ENCODE peak calls at places on chromosomes 12 and 14, in eight cellular contexts. One of them, this sample, is unnamed. For H3K27me3 and H3K36me3, the result is how much of the 10 kb centered on the place peaks cover.

GRCh38 chr14:33938131-33938949 is 12.5 kb downstream of the EGLN3 start:
- DNase-seq in heart left ventricle: peak
- DNase-seq in pancreas: peak
- DNase-seq in endodermal cell: peak
- DNase-seq in colonic mucosa: peak
- DNase-seq in gastrocnemius medialis: peak
- DNase-seq in Panc1: no peak
- DNase-seq in PC-9: peak
- DNase-seq in this sample: peak

GRCh38 chr12:124456652-124457152 is 110.7 kb downstream of the NCOR2 start:
- DNase-seq in heart left ventricle: no peak
- DNase-seq in pancreas: no peak
- DNase-seq in endodermal cell: no peak
- DNase-seq in colonic mucosa: peak
- DNase-seq in gastrocnemius medialis: no peak
- DNase-seq in Panc1: no peak
- DNase-seq in PC-9: no peak
- DNase-seq in this sample: no peak

GRCh38 chr12:96472384-96472783 is 17.0 kb upstream of the CFAP54 start:
- DNase-seq in heart left ventricle: no peak
- DNase-seq in pancreas: no peak
- DNase-seq in endodermal cell: no peak
- DNase-seq in colonic mucosa: no peak
- DNase-seq in gastrocnemius medialis: no peak
- DNase-seq in Panc1: no peak
- DNase-seq in PC-9: no peak
- DNase-seq in this sample: no peak

GRCh38 chr14:27199272-27199671 is 601.4 kb upstream of the NOVA1 start:
- DNase-seq in heart left ventricle: no peak
- DNase-seq in pancreas: no peak
- DNase-seq in endodermal cell: no peak
- DNase-seq in colonic mucosa: no peak
- DNase-seq in gastrocnemius medialis: no peak
- DNase-seq in Panc1: no peak
- DNase-seq in PC-9: no peak
- DNase-seq in this sample: no peak

GRCh38 chr12:84599539-84599938 is 313.1 kb downstream of the SLC6A15 start:
- DNase-seq in heart left ventricle: no peak
- DNase-seq in pancreas: no peak
- DNase-seq in endodermal cell: no peak
- DNase-seq in colonic mucosa: no peak
- DNase-seq in gastrocnemius medialis: no peak
- DNase-seq in Panc1: peak
- DNase-seq in PC-9: peak
- DNase-seq in this sample: no peak

GRCh38 chr12:95240556-95240955 is 22.9 kb downstream of the VEZT start:
- DNase-seq in heart left ventricle: no peak
- DNase-seq in pancreas: no peak
- DNase-seq in endodermal cell: no peak
- DNase-seq in colonic mucosa: no peak
- DNase-seq in gastrocnemius medialis: no peak
- DNase-seq in Panc1: no peak
- DNase-seq in PC-9: no peak
- DNase-seq in this sample: no peak

GRCh38 chr12:131104464-131105350 is 151.0 kb downstream of the ADGRD1 start:
- DNase-seq in heart left ventricle: peak
- DNase-seq in pancreas: peak
- DNase-seq in endodermal cell: peak
- DNase-seq in colonic mucosa: peak
- DNase-seq in gastrocnemius medialis: peak
- DNase-seq in Panc1: peak
- DNase-seq in PC-9: no peak
- DNase-seq in this sample: peak

GRCh38 chr14:67391266-67391665 is 20.7 kb downstream of the PLEK2 start:
- DNase-seq in heart left ventricle: no peak
- DNase-seq in pancreas: no peak
- DNase-seq in endodermal cell: no peak
- DNase-seq in colonic mucosa: no peak
- DNase-seq in gastrocnemius medialis: no peak
- DNase-seq in Panc1: no peak
- DNase-seq in PC-9: no peak
- DNase-seq in this sample: no peak

GRCh38 chr12:107776171-107776570 is 1.7 kb downstream of the ASCL4 start:
- DNase-seq in heart left ventricle: no peak
- DNase-seq in pancreas: no peak
- DNase-seq in endodermal cell: no peak
- DNase-seq in colonic mucosa: no peak
- DNase-seq in gastrocnemius medialis: no peak
- DNase-seq in Panc1: no peak
- DNase-seq in PC-9: no peak
- DNase-seq in this sample: no peak

GRCh38 chr12:107779077-107779840 is 4.8 kb downstream of the ASCL4 start:
- DNase-seq in heart left ventricle: no peak
- DNase-seq in pancreas: no peak
- DNase-seq in endodermal cell: no peak
- DNase-seq in colonic mucosa: no peak
- DNase-seq in gastrocnemius medialis: no peak
- DNase-seq in Panc1: no peak
- DNase-seq in PC-9: no peak
- DNase-seq in this sample: no peak

GRCh38 chr12:107780298-107780697 is 5.8 kb downstream of the ASCL4 start:
- DNase-seq in heart left ventricle: no peak
- DNase-seq in pancreas: no peak
- DNase-seq in endodermal cell: no peak
- DNase-seq in colonic mucosa: no peak
- DNase-seq in gastrocnemius medialis: no peak
- DNase-seq in Panc1: no peak
- DNase-seq in PC-9: no peak
- DNase-seq in this sample: no peak

GRCh38 chr12:107775093-107775721 is 703 bp downstream of the ASCL4 start:
- DNase-seq in heart left ventricle: no peak
- DNase-seq in pancreas: peak
- DNase-seq in endodermal cell: peak
- DNase-seq in colonic mucosa: no peak
- DNase-seq in gastrocnemius medialis: no peak
- DNase-seq in Panc1: no peak
- DNase-seq in PC-9: no peak
- DNase-seq in this sample: peak

DNA sequence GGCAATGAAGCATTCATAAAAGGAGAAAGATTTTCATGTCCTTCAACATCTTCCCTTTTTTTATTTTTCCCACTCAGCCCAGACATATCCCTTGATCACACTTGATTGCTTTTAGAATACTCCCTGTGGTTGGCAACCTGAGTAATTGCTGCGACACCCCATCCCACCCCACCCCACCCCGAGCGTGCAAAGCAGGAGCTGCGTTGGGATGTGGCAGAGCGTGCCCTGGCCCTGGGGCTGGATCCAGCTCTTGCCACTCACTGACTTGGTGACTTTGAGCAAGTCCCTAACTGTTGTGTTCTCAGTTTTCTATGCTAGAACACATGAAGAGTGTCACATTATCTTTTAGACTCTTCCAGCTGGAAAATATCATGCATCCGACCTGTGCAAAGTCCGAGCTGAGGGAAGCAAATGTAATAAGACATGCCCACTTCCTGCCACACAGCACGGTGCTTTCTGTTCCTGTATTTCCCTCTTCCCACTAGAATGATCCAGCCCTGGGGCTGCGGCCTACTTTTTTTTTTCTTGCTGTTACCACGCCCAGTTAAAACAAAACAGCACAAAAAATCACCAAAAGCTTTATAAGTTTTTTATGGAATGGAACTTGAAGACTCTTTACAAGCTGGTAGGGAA is 4.0 kb downstream of the ASCL4 start:
- DNase-seq in heart left ventricle: no peak
- DNase-seq in pancreas: no peak
- DNase-seq in endodermal cell: no peak
- DNase-seq in colonic mucosa: peak
- DNase-seq in gastrocnemius medialis: no peak
- DNase-seq in Panc1: no peak
- DNase-seq in PC-9: no peak
- DNase-seq in this sample: no peak
- H3K27me3 ChIP-seq in heart left ventricle: under half
- H3K27me3 ChIP-seq in pancreas: under half
- H3K27me3 ChIP-seq in endodermal cell: half or more
- H3K27me3 ChIP-seq in colonic mucosa: under half
- H3K27me3 ChIP-seq in gastrocnemius medialis: under half
- H3K27me3 ChIP-seq in Panc1: under half
- H3K27me3 ChIP-seq in PC-9: half or more
- H3K27me3 ChIP-seq in this sample: under half

GRCh38 chr12:69645031-69645430 is 34.3 kb upstream of the LRRC10 start:
- DNase-seq in heart left ventricle: no peak
- DNase-seq in pancreas: no peak
- DNase-seq in endodermal cell: no peak
- DNase-seq in colonic mucosa: no peak
- DNase-seq in gastrocnemius medialis: no peak
- DNase-seq in Panc1: no peak
- DNase-seq in PC-9: no peak
- DNase-seq in this sample: no peak

GRCh38 chr12:69647178-69647577 is 36.5 kb upstream of the LRRC10 start:
- DNase-seq in heart left ventricle: no peak
- DNase-seq in pancreas: no peak
- DNase-seq in endodermal cell: no peak
- DNase-seq in colonic mucosa: no peak
- DNase-seq in gastrocnemius medialis: no peak
- DNase-seq in Panc1: no peak
- DNase-seq in PC-9: no peak
- DNase-seq in this sample: no peak

GRCh38 chr12:69649529-69649928 is 38.8 kb upstream of the LRRC10 start:
- DNase-seq in heart left ventricle: no peak
- DNase-seq in pancreas: no peak
- DNase-seq in endodermal cell: no peak
- DNase-seq in colonic mucosa: no peak
- DNase-seq in gastrocnemius medialis: peak
- DNase-seq in Panc1: no peak
- DNase-seq in PC-9: no peak
- DNase-seq in this sample: no peak

GRCh38 chr12:69651922-69652321 is 41.2 kb upstream of the LRRC10 start:
- DNase-seq in heart left ventricle: no peak
- DNase-seq in pancreas: no peak
- DNase-seq in endodermal cell: no peak
- DNase-seq in colonic mucosa: no peak
- DNase-seq in gastrocnemius medialis: no peak
- DNase-seq in Panc1: no peak
- DNase-seq in PC-9: no peak
- DNase-seq in this sample: no peak

DNA sequence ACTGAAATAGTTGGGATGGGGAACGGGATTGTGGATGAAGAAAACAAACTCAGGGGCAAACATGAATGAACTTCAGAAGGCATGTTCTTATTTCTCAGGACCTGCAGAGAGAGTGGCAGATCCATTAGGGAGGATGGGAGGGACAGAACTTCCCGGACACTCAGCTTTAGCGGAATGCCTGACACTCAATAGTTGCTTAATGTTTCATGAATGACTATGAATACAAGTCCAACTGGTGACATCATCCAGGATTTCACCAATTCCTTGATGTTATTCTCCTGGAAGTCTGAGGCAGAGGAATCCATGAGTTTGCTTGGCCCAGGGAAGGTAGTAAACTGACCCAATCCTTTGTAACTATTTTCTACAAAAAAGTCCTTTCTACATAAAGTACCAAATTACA is 37.8 kb upstream of the LRRC10 start:
- DNase-seq in heart left ventricle: no peak
- DNase-seq in pancreas: no peak
- DNase-seq in endodermal cell: no peak
- DNase-seq in colonic mucosa: no peak
- DNase-seq in gastrocnemius medialis: no peak
- DNase-seq in Panc1: no peak
- DNase-seq in PC-9: no peak
- DNase-seq in this sample: no peak
- H3K36me3 ChIP-seq in heart left ventricle: under half
- H3K36me3 ChIP-seq in pancreas: under half
- H3K36me3 ChIP-seq in endodermal cell: under half
- H3K36me3 ChIP-seq in colonic mucosa: under half
- H3K36me3 ChIP-seq in gastrocnemius medialis: under half
- H3K36me3 ChIP-seq in Panc1: under half
- H3K36me3 ChIP-seq in PC-9: under half
- H3K36me3 ChIP-seq in this sample: under half

GRCh38 chr12:6919588-6919987 is 5.2 kb downstream of the ENO2 start:
- DNase-seq in heart left ventricle: peak
- DNase-seq in pancreas: peak
- DNase-seq in endodermal cell: peak
- DNase-seq in colonic mucosa: no peak
- DNase-seq in gastrocnemius medialis: no peak
- DNase-seq in Panc1: no peak
- DNase-seq in PC-9: no peak
- DNase-seq in this sample: peak

GRCh38 chr12:6916426-6917200 is 2.2 kb downstream of the ENO2 start:
- DNase-seq in heart left ventricle: peak
- DNase-seq in pancreas: peak
- DNase-seq in endodermal cell: no peak
- DNase-seq in colonic mucosa: no peak
- DNase-seq in gastrocnemius medialis: no peak
- DNase-seq in Panc1: no peak
- DNase-seq in PC-9: no peak
- DNase-seq in this sample: peak

GRCh38 chr12:6915023-6915788 is 826 bp downstream of the ENO2 start:
- DNase-seq in heart left ventricle: no peak
- DNase-seq in pancreas: peak
- DNase-seq in endodermal cell: peak
- DNase-seq in colonic mucosa: peak
- DNase-seq in gastrocnemius medialis: no peak
- DNase-seq in Panc1: no peak
- DNase-seq in PC-9: no peak
- DNase-seq in this sample: peak

GRCh38 chr12:6915789-6916285 is 1.5 kb downstream of the ENO2 start:
- DNase-seq in heart left ventricle: peak
- DNase-seq in pancreas: peak
- DNase-seq in endodermal cell: no peak
- DNase-seq in colonic mucosa: no peak
- DNase-seq in gastrocnemius medialis: no peak
- DNase-seq in Panc1: no peak
- DNase-seq in PC-9: no peak
- DNase-seq in this sample: peak

DNA sequence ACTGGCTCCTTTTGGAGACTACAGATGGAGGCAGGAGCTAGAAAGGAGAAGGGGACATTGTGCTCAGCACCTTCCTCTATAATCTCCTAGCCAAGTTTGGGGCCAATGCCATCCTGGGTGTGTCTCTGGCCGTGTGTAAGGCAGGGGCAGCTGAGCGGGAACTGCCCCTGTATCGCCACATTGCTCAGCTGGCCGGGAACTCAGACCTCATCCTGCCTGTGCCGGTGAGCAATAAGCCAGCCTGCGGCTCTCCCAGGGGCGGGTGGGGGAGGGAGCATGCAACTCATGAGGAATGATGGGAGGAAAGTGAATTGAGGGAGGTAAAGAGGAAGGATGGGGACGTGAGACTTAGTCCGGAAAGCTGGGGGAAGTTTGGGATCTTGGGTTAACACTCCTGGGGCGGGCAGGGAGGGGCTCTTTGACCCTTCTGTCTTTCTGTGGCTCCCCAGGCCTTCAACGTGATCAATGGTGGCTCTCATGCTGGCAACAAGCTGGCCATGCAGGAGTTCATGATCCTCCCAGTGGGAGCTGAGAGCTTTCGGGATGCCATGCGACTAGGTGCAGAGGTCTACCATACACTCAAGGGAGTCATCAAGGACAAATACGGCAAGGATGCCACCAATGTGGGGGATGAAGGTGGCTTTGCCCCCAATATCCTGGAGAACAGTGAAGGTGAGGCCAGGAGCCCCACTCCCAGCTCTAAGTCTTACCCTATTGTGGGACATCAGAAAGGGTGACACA is 3.3 kb downstream of the ENO2 start:
- DNase-seq in heart left ventricle: peak
- DNase-seq in pancreas: peak
- DNase-seq in endodermal cell: peak
- DNase-seq in colonic mucosa: no peak
- DNase-seq in gastrocnemius medialis: no peak
- DNase-seq in Panc1: no peak
- DNase-seq in PC-9: no peak
- DNase-seq in this sample: peak
- H3K27me3 ChIP-seq in heart left ventricle: under half
- H3K27me3 ChIP-seq in pancreas: under half
- H3K27me3 ChIP-seq in endodermal cell: under half
- H3K27me3 ChIP-seq in colonic mucosa: under half
- H3K27me3 ChIP-seq in gastrocnemius medialis: under half
- H3K27me3 ChIP-seq in Panc1: under half
- H3K27me3 ChIP-seq in PC-9: under half
- H3K27me3 ChIP-seq in this sample: under half

DNA sequence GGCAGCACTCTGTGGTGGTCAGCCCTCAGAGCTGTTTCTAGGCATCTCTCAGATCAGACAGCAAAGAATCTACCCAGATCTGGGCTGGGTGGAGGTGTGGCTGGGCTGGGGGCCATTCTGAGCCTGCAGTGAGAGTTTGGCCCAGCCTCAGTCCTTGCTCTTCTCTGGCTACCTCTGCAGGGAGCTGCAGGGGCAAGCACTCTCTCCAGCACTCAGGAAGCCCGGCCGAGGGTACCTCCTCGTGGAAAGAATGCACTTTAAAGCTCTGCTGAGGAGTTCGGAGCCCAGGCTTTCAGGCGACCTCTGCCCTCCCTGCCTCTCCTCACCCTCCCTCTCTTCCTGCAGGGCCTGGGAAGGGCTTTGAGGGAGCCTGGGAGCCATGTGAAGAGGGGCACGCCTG is 31.2 kb downstream of the IL31 start:
- DNase-seq in heart left ventricle: no peak
- DNase-seq in pancreas: no peak
- DNase-seq in endodermal cell: no peak
- DNase-seq in colonic mucosa: no peak
- DNase-seq in gastrocnemius medialis: no peak
- DNase-seq in Panc1: no peak
- DNase-seq in PC-9: no peak
- DNase-seq in this sample: no peak
- H3K36me3 ChIP-seq in heart left ventricle: half or more
- H3K36me3 ChIP-seq in pancreas: under half
- H3K36me3 ChIP-seq in endodermal cell: under half
- H3K36me3 ChIP-seq in colonic mucosa: under half
- H3K36me3 ChIP-seq in gastrocnemius medialis: under half
- H3K36me3 ChIP-seq in Panc1: under half
- H3K36me3 ChIP-seq in PC-9: under half
- H3K36me3 ChIP-seq in this sample: under half